ENCODE peak calls at places on chromosomes 2 and 18, in ten cellular contexts. H is T-cell; G is T-helper 17 cell; Q is naive thymus-derived CD8-positive, alpha-beta T cell; C is aorta; K is activated CD8-positive, alpha-beta T cell treated with anti-CD3 and anti-CD28 coated beads, Interleukin-2, amount 10 ng/mL, durations not matched to agents 7 days and 5 days; R is left ventricle myocardium superior; A is stimulated activated naive CD8-positive, alpha-beta T cell treated with anti-CD3 and anti-CD28 coated beads, Interleukin-15, Interleukin-2, amounts not matched to agents 100 U/mL and 50 U/mL, for 24 hours; M is upper lobe of right lung; P is foreskin keratinocyte. V is an unnamed sample.

GRCh38 chr2:226466124-226466523 is 333.5 kb downstream of the IRS1 start:
- ATAC-seq in H (no peak), G (no peak), Q (no peak), C (no peak), K (no peak), R (no peak), A (no peak), M (peak; percentile 82), P (no peak), V (no peak)

GRCh38 chr18:77001041-77001440 is 131.5 kb downstream of the MBP start:
- ATAC-seq in H (no peak), G (no peak), Q (no peak), C (no peak), K (no peak), R (peak; percentile 25), A (no peak), M (peak; percentile 8), P (no peak), V (peak; percentile 27)

GRCh38 chr2:244547-244946 is 19.3 kb downstream of the SH3YL1 start:
- ATAC-seq in H (no peak), G (no peak), Q (no peak), C (no peak), K (no peak), R (no peak), A (no peak), M (no peak), P (no peak), V (no peak)

GRCh38 chr2:62151306-62151638 is 44.6 kb upstream of the B3GNT2 start:
- ATAC-seq in H (no peak), G (no peak), Q (no peak), C (no peak), K (no peak), R (peak; percentile 91), A (no peak), M (no peak), P (no peak), V (no peak)

GRCh38 chr2:238173692-238174091 is 14.9 kb downstream of the ERFE start:
- ATAC-seq in H (no peak), G (no peak), Q (no peak), C (no peak), K (no peak), R (no peak), A (no peak), M (no peak), P (no peak), V (no peak)

GRCh38 chr2:224268441-224268840 is 133.5 kb downstream of the FAM124B start:
- ATAC-seq in H (no peak), G (no peak), Q (no peak), C (peak; percentile 52), K (no peak), R (no peak), A (no peak), M (peak; percentile 58), P (peak; percentile 81), V (peak; percentile 95)

GRCh38 chr2:241656190-241656741 is 18.8 kb downstream of the ATG4B start:
- ATAC-seq in H (no peak), G (no peak), Q (no peak), C (no peak), K (no peak), R (peak; percentile 74), A (no peak), M (no peak), P (no peak), V (no peak)

GRCh38 chr2:160405077-160405865 is 88.3 kb downstream of the RBMS1 start:
- ATAC-seq in H (no peak), G (no peak), Q (no peak), C (no peak), K (no peak), R (no peak), A (no peak), M (no peak), P (no peak), V (no peak)

GRCh38 chr2:58667137-58667774 is 426.1 kb upstream of the FANCL start:
- ATAC-seq in H (no peak), G (no peak), Q (no peak), C (no peak), K (no peak), R (no peak), A (no peak), M (no peak), P (peak; percentile 47), V (no peak)

GRCh38 chr2:54540194-54540593 is 84.1 kb downstream of the SPTBN1 start:
- ATAC-seq in H (no peak), G (no peak), Q (no peak), C (no peak), K (no peak), R (no peak), A (no peak), M (no peak), P (no peak), V (peak; percentile 31)

GRCh38 chr2:230866704-230867561 is 2.2 kb downstream of the ITM2C start:
- ATAC-seq in H (peak; percentile 57), G (peak; percentile 66), Q (peak; percentile 61), C (no peak), K (no peak), R (no peak), A (peak; percentile 52), M (no peak), P (no peak), V (no peak)

GRCh38 chr2:175203621-175204496 is 22.3 kb upstream of the ATP5MC3 start:
- ATAC-seq in H (peak; percentile 77), G (peak; percentile 87), Q (peak; percentile 95), C (peak; percentile 68), K (peak; percentile 84), R (peak; percentile 71), A (peak; percentile 93), M (peak; percentile 84), P (peak; percentile 89), V (no peak)

GRCh38 chr2:169683054-169683424 is 11.2 kb downstream of the CFAP210 start:
- ATAC-seq in H (peak; percentile 75), G (peak; percentile 17), Q (no peak), C (no peak), K (peak; percentile 56), R (no peak), A (peak; percentile 90), M (no peak), P (peak; percentile 98), V (no peak)

GRCh38 chr2:35915261-35915660 is 440.3 kb upstream of the CRIM1 start:
- ATAC-seq in H (no peak), G (no peak), Q (no peak), C (no peak), K (no peak), R (no peak), A (no peak), M (no peak), P (no peak), V (no peak)

GRCh38 chr2:176525058-176525457 is 255.8 kb downstream of the MTX2 start:
- ATAC-seq in H (no peak), G (no peak), Q (no peak), C (no peak), K (no peak), R (peak; percentile 72), A (no peak), M (no peak), P (no peak), V (no peak)

GRCh38 chr2:227456141-227456540 is 15.8 kb upstream of the AGFG1 start:
- ATAC-seq in H (no peak), G (no peak), Q (no peak), C (no peak), K (no peak), R (no peak), A (no peak), M (no peak), P (no peak), V (no peak)

GRCh38 chr18:75162467-75162866 is 46.5 kb downstream of the PTGR3 start:
- ATAC-seq in H (no peak), G (no peak), Q (no peak), C (no peak), K (no peak), R (peak; percentile 96), A (no peak), M (no peak), P (peak; percentile 23), V (peak; percentile 75)

GRCh38 chr2:14560686-14561085 is 71.8 kb upstream of the LRATD1 start:
- ATAC-seq in H (no peak), G (no peak), Q (no peak), C (no peak), K (no peak), R (no peak), A (no peak), M (no peak), P (no peak), V (no peak)

GRCh38 chr18:64175432-64175831 is 26.5 kb upstream of the LINC00305 start:
- ATAC-seq in H (no peak), G (no peak), Q (no peak), C (no peak), K (no peak), R (no peak), A (no peak), M (no peak), P (no peak), V (no peak)

GRCh38 chr2:111191877-111192276 is 71.2 kb downstream of the BCL2L11 start:
- ATAC-seq in H (no peak), G (no peak), Q (no peak), C (no peak), K (no peak), R (no peak), A (no peak), M (no peak), P (no peak), V (no peak)

GRCh38 chr2:112547333-112547732 is 5.1 kb downstream of the POLR1B start:
- ATAC-seq in H (no peak), G (no peak), Q (no peak), C (no peak), K (no peak), R (no peak), A (no peak), M (peak; percentile 80), P (no peak), V (no peak)